ENCODE peak calls at places on chromosome 3, in five cellular contexts. One of them, this sample, is unnamed.

GRCh38 chr3:111910806-111911205 is 51.7 kb downstream of the PHLDB2 start:
- DNase-seq in adrenal gland: no peak
- DNase-seq in heart right ventricle: no peak
- DNase-seq in NB4: no peak
- DNase-seq in endothelial cell of umbilical vein: peak
- DNase-seq in this sample: no peak

GRCh38 chr3:185549111-185549510 is 3.3 kb downstream of the LIPH start:
- DNase-seq in endothelial cell of umbilical vein: peak
- DNase-seq in heart right ventricle: no peak
- DNase-seq in NB4: no peak
- DNase-seq in adrenal gland: peak
- DNase-seq in this sample: peak

GRCh38 chr3:52973806-52974205 is 72.1 kb downstream of the SFMBT1 start:
- DNase-seq in NB4: no peak
- DNase-seq in endothelial cell of umbilical vein: peak
- DNase-seq in heart right ventricle: no peak
- DNase-seq in adrenal gland: no peak
- DNase-seq in this sample: no peak

GRCh38 chr3:146747928-146748327 is 142.8 kb upstream of the PLSCR5 start:
- DNase-seq in adrenal gland: no peak
- DNase-seq in endothelial cell of umbilical vein: peak
- DNase-seq in NB4: no peak
- DNase-seq in heart right ventricle: no peak
- DNase-seq in this sample: peak

GRCh38 chr3:66662894-66663293 is 162.1 kb upstream of the LRIG1 start:
- DNase-seq in heart right ventricle: no peak
- DNase-seq in adrenal gland: no peak
- DNase-seq in NB4: no peak
- DNase-seq in endothelial cell of umbilical vein: no peak
- DNase-seq in this sample: no peak

GRCh38 chr3:183123891-183124290 is 24.6 kb upstream of the MCCC1 start:
- DNase-seq in adrenal gland: no peak
- DNase-seq in heart right ventricle: no peak
- DNase-seq in NB4: no peak
- DNase-seq in endothelial cell of umbilical vein: peak
- DNase-seq in this sample: peak

GRCh38 chr3:34837848-34838741 is 801.2 kb upstream of the ARPP21 start:
- DNase-seq in adrenal gland: no peak
- DNase-seq in NB4: no peak
- DNase-seq in endothelial cell of umbilical vein: no peak
- DNase-seq in heart right ventricle: no peak
- DNase-seq in this sample: peak

GRCh38 chr3:134381836-134382442 is 7.7 kb upstream of the AMOTL2 start:
- DNase-seq in heart right ventricle: no peak
- DNase-seq in adrenal gland: peak
- DNase-seq in endothelial cell of umbilical vein: no peak
- DNase-seq in NB4: no peak
- DNase-seq in this sample: peak

GRCh38 chr3:32224047-32224446 is 14.4 kb upstream of the CMTM8 start:
- DNase-seq in NB4: no peak
- DNase-seq in endothelial cell of umbilical vein: no peak
- DNase-seq in adrenal gland: no peak
- DNase-seq in heart right ventricle: no peak
- DNase-seq in this sample: no peak

GRCh38 chr3:172449468-172450149 is 1.4 kb upstream of the GHSR start:
- DNase-seq in endothelial cell of umbilical vein: peak
- DNase-seq in NB4: no peak
- DNase-seq in adrenal gland: peak
- DNase-seq in heart right ventricle: peak
- DNase-seq in this sample: peak

GRCh38 chr3:171792549-171792948 is 17.7 kb downstream of the PLD1 start:
- DNase-seq in adrenal gland: no peak
- DNase-seq in heart right ventricle: no peak
- DNase-seq in endothelial cell of umbilical vein: peak
- DNase-seq in NB4: no peak
- DNase-seq in this sample: peak

GRCh38 chr3:48852151-48852550 is 4.5 kb upstream of the PRKAR2A start:
- DNase-seq in NB4: peak
- DNase-seq in heart right ventricle: no peak
- DNase-seq in endothelial cell of umbilical vein: no peak
- DNase-seq in adrenal gland: no peak
- DNase-seq in this sample: no peak

GRCh38 chr3:30875505-30875904 is 19.0 kb downstream of the GADL1 start:
- DNase-seq in NB4: no peak
- DNase-seq in heart right ventricle: no peak
- DNase-seq in endothelial cell of umbilical vein: no peak
- DNase-seq in adrenal gland: no peak
- DNase-seq in this sample: no peak

GRCh38 chr3:4746241-4746958 is 232.8 kb upstream of the BHLHE40 start:
- DNase-seq in endothelial cell of umbilical vein: no peak
- DNase-seq in heart right ventricle: peak
- DNase-seq in NB4: no peak
- DNase-seq in adrenal gland: peak
- DNase-seq in this sample: no peak

GRCh38 chr3:43921056-43921455 is 230.3 kb downstream of the ABHD5 start:
- DNase-seq in adrenal gland: no peak
- DNase-seq in heart right ventricle: no peak
- DNase-seq in NB4: no peak
- DNase-seq in endothelial cell of umbilical vein: no peak
- DNase-seq in this sample: no peak

GRCh38 chr3:15563190-15563589 is 38.2 kb downstream of the HACL1 start:
- DNase-seq in adrenal gland: no peak
- DNase-seq in endothelial cell of umbilical vein: no peak
- DNase-seq in heart right ventricle: no peak
- DNase-seq in NB4: no peak
- DNase-seq in this sample: no peak

GRCh38 chr3:149080699-149081091 is 5.6 kb downstream of the HLTF start:
- DNase-seq in endothelial cell of umbilical vein: peak
- DNase-seq in heart right ventricle: no peak
- DNase-seq in NB4: peak
- DNase-seq in adrenal gland: no peak
- DNase-seq in this sample: peak

GRCh38 chr3:149077638-149078037 is 8.7 kb downstream of the HLTF start:
- DNase-seq in heart right ventricle: no peak
- DNase-seq in endothelial cell of umbilical vein: no peak
- DNase-seq in adrenal gland: no peak
- DNase-seq in NB4: no peak
- DNase-seq in this sample: no peak

GRCh38 chr3:149085828-149086231 is 503 bp downstream of the HLTF start:
- DNase-seq in NB4: peak
- DNase-seq in adrenal gland: peak
- DNase-seq in endothelial cell of umbilical vein: peak
- DNase-seq in heart right ventricle: no peak
- DNase-seq in this sample: peak

GRCh38 chr3:149081772-149082171 is 4.6 kb downstream of the HLTF start:
- DNase-seq in adrenal gland: no peak
- DNase-seq in NB4: no peak
- DNase-seq in endothelial cell of umbilical vein: no peak
- DNase-seq in heart right ventricle: no peak
- DNase-seq in this sample: no peak

DNA sequence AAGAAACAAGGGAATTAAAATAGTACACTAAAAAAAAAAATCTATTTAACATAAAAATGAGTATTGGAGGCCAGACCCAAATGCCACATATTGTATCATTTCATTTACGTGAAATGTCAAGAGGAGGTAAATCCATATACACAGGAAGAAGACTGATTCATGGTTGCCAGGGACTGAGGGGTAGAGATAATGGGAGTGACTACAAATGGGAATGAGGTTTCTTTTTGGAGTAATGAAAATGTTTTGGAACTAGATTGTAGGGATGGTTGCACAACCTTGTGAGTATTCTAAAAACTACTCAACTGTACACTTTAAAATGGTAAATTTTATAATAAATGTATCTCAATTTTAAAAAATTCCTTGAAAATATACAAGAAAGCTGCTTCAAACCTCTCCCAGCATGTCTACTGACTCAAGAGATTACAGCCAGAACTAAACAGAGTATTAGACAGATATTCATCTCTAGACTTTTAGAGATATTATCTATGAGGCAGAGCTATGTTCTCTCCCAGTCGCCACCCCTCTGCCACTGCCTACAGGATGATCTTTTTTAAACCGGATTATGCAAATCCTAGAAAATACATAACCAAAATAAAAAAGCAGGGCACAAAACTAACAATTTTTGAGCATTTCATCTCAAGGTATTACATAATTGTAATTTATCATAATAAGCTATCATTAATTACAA is 6.2 kb downstream of the HLTF start:
- DNase-seq in endothelial cell of umbilical vein: peak
- DNase-seq in NB4: no peak
- DNase-seq in adrenal gland: no peak
- DNase-seq in heart right ventricle: no peak
- DNase-seq in this sample: no peak
- H3K4me3 ChIP-seq in endothelial cell of umbilical vein: no peak
- H3K4me3 ChIP-seq in NB4: no peak
- H3K4me3 ChIP-seq in adrenal gland: no peak
- H3K4me3 ChIP-seq in heart right ventricle: no peak
- H3K4me3 ChIP-seq in this sample: no peak

GRCh38 chr3:148718982-148719862 is 21.5 kb downstream of the AGTR1 start:
- DNase-seq in endothelial cell of umbilical vein: no peak
- DNase-seq in adrenal gland: no peak
- DNase-seq in NB4: peak
- DNase-seq in heart right ventricle: no peak
- DNase-seq in this sample: peak
- TF ChIP-seq CTCF in endothelial cell of umbilical vein: peak
- TF ChIP-seq CTCF in adrenal gland: peak
- TF ChIP-seq CTCF in NB4: peak
- TF ChIP-seq CTCF in heart right ventricle: peak
- TF ChIP-seq CTCF in this sample: peak

DNA sequence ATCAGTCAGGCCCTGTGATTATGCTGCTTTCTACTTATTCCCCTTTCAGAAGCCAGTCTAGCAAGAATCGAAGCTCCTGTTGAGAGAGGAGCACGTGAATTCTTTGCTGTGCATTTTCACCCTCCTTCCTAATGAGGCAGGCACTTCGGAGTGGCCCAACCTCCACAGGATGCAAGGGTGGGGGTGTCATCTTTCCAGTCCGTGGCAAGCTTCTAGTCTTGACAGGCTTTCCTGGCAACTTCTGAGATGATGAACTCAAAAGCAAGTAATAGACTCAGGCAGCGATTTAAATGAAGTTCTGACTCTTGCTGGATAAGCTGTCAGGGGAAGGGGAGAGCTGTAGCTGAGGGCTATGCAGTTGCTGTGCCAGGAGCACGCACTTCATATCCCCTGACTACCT is 8.6 kb downstream of the PRICKLE2 start:
- DNase-seq in adrenal gland: no peak
- DNase-seq in endothelial cell of umbilical vein: peak
- DNase-seq in NB4: no peak
- DNase-seq in heart right ventricle: no peak
- DNase-seq in this sample: peak
- H3K4me3 ChIP-seq in adrenal gland: no peak
- H3K4me3 ChIP-seq in endothelial cell of umbilical vein: no peak
- H3K4me3 ChIP-seq in NB4: no peak
- H3K4me3 ChIP-seq in heart right ventricle: no peak
- H3K4me3 ChIP-seq in this sample: no peak

GRCh38 chr3:197378987-197379718 is 80.7 kb upstream of the DLG1 start:
- DNase-seq in adrenal gland: peak
- DNase-seq in heart right ventricle: no peak
- DNase-seq in NB4: peak
- DNase-seq in endothelial cell of umbilical vein: no peak
- DNase-seq in this sample: no peak
- TF ChIP-seq CTCF in adrenal gland: peak
- TF ChIP-seq CTCF in heart right ventricle: no peak
- TF ChIP-seq CTCF in NB4: peak
- TF ChIP-seq CTCF in endothelial cell of umbilical vein: no peak
- TF ChIP-seq CTCF in this sample: no peak

GRCh38 chr3:179451335-179452165 is at the start of gene GNB4:
- DNase-seq in endothelial cell of umbilical vein: peak
- DNase-seq in NB4: peak
- DNase-seq in adrenal gland: peak
- DNase-seq in heart right ventricle: peak
- DNase-seq in this sample: peak

GRCh38 chr3:179450901-179451334 is 352 bp downstream of the GNB4 start:
- DNase-seq in endothelial cell of umbilical vein: peak
- DNase-seq in heart right ventricle: no peak
- DNase-seq in adrenal gland: no peak
- DNase-seq in NB4: peak
- DNase-seq in this sample: peak

GRCh38 chr3:179452166-179452544 is 885 bp upstream of the GNB4 start:
- DNase-seq in heart right ventricle: no peak
- DNase-seq in endothelial cell of umbilical vein: peak
- DNase-seq in NB4: no peak
- DNase-seq in adrenal gland: no peak
- DNase-seq in this sample: no peak

GRCh38 chr3:179449621-179450020 is 1.6 kb downstream of the GNB4 start:
- DNase-seq in NB4: no peak
- DNase-seq in adrenal gland: no peak
- DNase-seq in endothelial cell of umbilical vein: no peak
- DNase-seq in heart right ventricle: no peak
- DNase-seq in this sample: no peak

DNA sequence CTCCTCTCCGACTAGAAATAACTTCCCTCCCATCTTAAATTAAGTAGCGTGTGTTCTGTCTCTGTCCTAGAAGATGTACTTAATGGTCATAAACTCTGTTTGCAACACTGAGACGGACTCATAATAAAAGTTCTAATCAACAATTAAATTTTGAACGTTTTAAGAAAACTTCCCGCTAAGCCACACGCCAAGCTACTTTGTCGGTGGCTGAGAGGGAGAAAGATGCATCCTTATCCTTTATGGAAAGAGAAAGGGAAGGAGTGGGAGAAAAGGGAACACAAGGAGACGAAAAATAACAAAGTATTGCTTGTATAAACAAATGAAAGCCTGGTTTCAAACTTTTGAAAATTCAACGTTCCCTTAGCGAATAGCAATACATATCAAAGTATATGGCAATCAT is 949 bp downstream of the GNB4 start:
- DNase-seq in NB4: peak
- DNase-seq in endothelial cell of umbilical vein: peak
- DNase-seq in heart right ventricle: no peak
- DNase-seq in adrenal gland: no peak
- DNase-seq in this sample: no peak
- H3K4me3 ChIP-seq in NB4: peak
- H3K4me3 ChIP-seq in endothelial cell of umbilical vein: peak
- H3K4me3 ChIP-seq in heart right ventricle: peak
- H3K4me3 ChIP-seq in adrenal gland: no peak
- H3K4me3 ChIP-seq in this sample: peak

GRCh38 chr3:83928391-83928790 is 1030.4 kb upstream of the CADM2 start:
- DNase-seq in adrenal gland: no peak
- DNase-seq in heart right ventricle: no peak
- DNase-seq in NB4: peak
- DNase-seq in endothelial cell of umbilical vein: no peak
- DNase-seq in this sample: no peak
- TF ChIP-seq CTCF in adrenal gland: no peak
- TF ChIP-seq CTCF in heart right ventricle: no peak
- TF ChIP-seq CTCF in NB4: peak
- TF ChIP-seq CTCF in endothelial cell of umbilical vein: no peak
- TF ChIP-seq CTCF in this sample: peak

This sample was measured in bronchial epithelial cell.